ENCODE peak calls at places on chromosomes 2 and 18, in ten cellular contexts. R is NCI-H446 treated with DMSO at 0.1 percent for 48 hours; H is SW480; Y is ovary; G is activated effector memory CD4-positive, alpha-beta T cell treated with Interleukin-2 at 50 U/mL for 16 hours; N is astrocyte of the spinal cord; V is GM12892; B is CD4-positive, alpha-beta T cell; Z is nucleus accumbens; O is mucosa of gallbladder. S is an unnamed sample.

GRCh38 chr2:42797281-42797680 is 4.9 kb upstream of the HAAO start:
- DNase-seq in R (no peak), H (no peak), Y (peak), G (no peak), N (no peak), V (no peak), B (no peak), Z (no peak), O (no peak), S (no peak)

GRCh38 chr18:59516356-59517155 is 157.5 kb upstream of the LMAN1 start:
- DNase-seq in R (no peak), H (peak), Y (peak), G (no peak), N (peak), V (no peak), B (no peak), Z (no peak), O (peak), S (peak)

GRCh38 chr2:196971574-196972279 is 45.2 kb upstream of the PGAP1 start:
- DNase-seq in R (no peak), H (no peak), Y (no peak), G (no peak), N (no peak), V (no peak), B (no peak), Z (no peak), O (no peak), S (no peak)

GRCh38 chr2:196980498-196980897 is 54.0 kb upstream of the PGAP1 start:
- DNase-seq in R (peak), H (no peak), Y (no peak), G (no peak), N (no peak), V (no peak), B (no peak), Z (no peak), O (no peak), S (no peak)

GRCh38 chr2:219335373-219335786 is 2.8 kb upstream of the RESP18 start:
- DNase-seq in R (no peak), H (no peak), Y (no peak), G (no peak), N (no peak), V (no peak), B (no peak), Z (no peak), O (no peak), S (no peak)

GRCh38 chr2:163302141-163302540 is 433.7 kb downstream of the FIGN start:
- DNase-seq in R (no peak), H (no peak), Y (no peak), G (no peak), N (no peak), V (no peak), B (no peak), Z (no peak), O (no peak), S (no peak)

GRCh38 chr18:48230459-48231113 is 178.6 kb downstream of the ZBTB7C start:
- DNase-seq in R (no peak), H (peak), Y (no peak), G (no peak), N (peak), V (peak), B (no peak), Z (no peak), O (peak), S (peak)

GRCh38 chr2:3603536-3604206 is 8.8 kb downstream of the COLEC11 start:
- DNase-seq in R (no peak), H (no peak), Y (peak), G (no peak), N (no peak), V (no peak), B (no peak), Z (no peak), O (no peak), S (no peak)

GRCh38 chr2:208657468-208657867 is 250.9 kb downstream of the PTH2R start:
- DNase-seq in R (no peak), H (peak), Y (no peak), G (no peak), N (no peak), V (no peak), B (no peak), Z (no peak), O (no peak), S (peak)

GRCh38 chr2:41886757-41887156 is 161.1 kb upstream of the PKDCC start:
- DNase-seq in R (no peak), H (no peak), Y (no peak), G (no peak), N (no peak), V (no peak), B (no peak), Z (no peak), O (no peak), S (no peak)

GRCh38 chr2:185531721-185532120 is 206.9 kb upstream of the FSIP2 start:
- DNase-seq in R (no peak), H (no peak), Y (no peak), G (no peak), N (no peak), V (no peak), B (no peak), Z (no peak), O (no peak), S (no peak)

GRCh38 chr2:149200109-149200520 is 130.3 kb upstream of the LYPD6 start:
- DNase-seq in R (peak), H (no peak), Y (no peak), G (no peak), N (no peak), V (no peak), B (no peak), Z (no peak), O (no peak), S (no peak)

GRCh38 chr2:27955762-27956161 is 65.2 kb downstream of the BABAM2 start:
- DNase-seq in R (no peak), H (no peak), Y (no peak), G (no peak), N (no peak), V (no peak), B (no peak), Z (no peak), O (no peak), S (no peak)

GRCh38 chr2:100197643-100198153 is 55.3 kb upstream of the AFF3 start:
- DNase-seq in R (no peak), H (no peak), Y (peak), G (no peak), N (peak), V (no peak), B (no peak), Z (no peak), O (peak), S (peak)

GRCh38 chr2:156333951-156334495 is 1.5 kb upstream of the NR4A2 start:
- DNase-seq in R (peak), H (peak), Y (peak), G (peak), N (no peak), V (no peak), B (no peak), Z (no peak), O (peak), S (peak)

GRCh38 chr2:226337941-226338605 is 461.5 kb downstream of the IRS1 start:
- DNase-seq in R (no peak), H (no peak), Y (no peak), G (no peak), N (no peak), V (no peak), B (no peak), Z (no peak), O (no peak), S (no peak)

GRCh38 chr2:220756653-220757052 is 815.5 kb downstream of the EPHA4 start:
- DNase-seq in R (no peak), H (peak), Y (no peak), G (no peak), N (no peak), V (no peak), B (no peak), Z (no peak), O (no peak), S (no peak)

GRCh38 chr2:228401065-228401912 is 219.8 kb upstream of the SPHKAP start:
- DNase-seq in R (no peak), H (no peak), Y (no peak), G (no peak), N (no peak), V (no peak), B (no peak), Z (no peak), O (no peak), S (no peak)

GRCh38 chr2:80126596-80127189 is 177.9 kb downstream of the LRRTM1 start:
- DNase-seq in R (no peak), H (no peak), Y (no peak), G (no peak), N (peak), V (no peak), B (no peak), Z (no peak), O (no peak), S (no peak)

GRCh38 chr2:143615617-143616016 is 486.4 kb downstream of the ARHGAP15 start:
- DNase-seq in R (no peak), H (no peak), Y (no peak), G (no peak), N (no peak), V (no peak), B (no peak), Z (no peak), O (no peak), S (peak)

GRCh38 chr2:233234264-233234663 is 17.2 kb upstream of the ATG16L1 start:
- DNase-seq in R (no peak), H (no peak), Y (no peak), G (no peak), N (no peak), V (no peak), B (no peak), Z (no peak), O (no peak), S (no peak)

GRCh38 chr2:32838418-32838817 is 108.3 kb upstream of the LTBP1 start:
- DNase-seq in R (no peak), H (no peak), Y (no peak), G (no peak), N (no peak), V (no peak), B (no peak), Z (no peak), O (no peak), S (no peak)

GRCh38 chr2:223725494-223725893 is 111.9 kb downstream of the AP1S3 start:
- DNase-seq in R (peak), H (peak), Y (peak), G (no peak), N (peak), V (no peak), B (no peak), Z (peak), O (peak), S (peak)

GRCh38 chr2:9652898-9653479 is 22.2 kb upstream of the YWHAQ start:
- DNase-seq in R (no peak), H (no peak), Y (no peak), G (no peak), N (no peak), V (no peak), B (no peak), Z (no peak), O (no peak), S (no peak)

GRCh38 chr2:25253153-25253617 is 84.8 kb upstream of the POMC start:
- DNase-seq in R (no peak), H (no peak), Y (no peak), G (no peak), N (no peak), V (no peak), B (no peak), Z (no peak), O (no peak), S (no peak)

GRCh38 chr2:10228611-10229365 is 73.9 kb upstream of the HPCAL1 start:
- DNase-seq in R (no peak), H (no peak), Y (no peak), G (no peak), N (no peak), V (no peak), B (no peak), Z (no peak), O (peak), S (no peak)

GRCh38 chr2:47607315-47608061 is 175.5 kb upstream of the MSH6 start:
- DNase-seq in R (no peak), H (no peak), Y (no peak), G (no peak), N (no peak), V (no peak), B (no peak), Z (no peak), O (no peak), S (no peak)

GRCh38 chr2:179646173-179646762 is 215.1 kb downstream of the ZNF385B start:
- DNase-seq in R (no peak), H (no peak), Y (no peak), G (no peak), N (no peak), V (no peak), B (no peak), Z (no peak), O (no peak), S (no peak)

GRCh38 chr2:44169155-44169898 is 652 bp downstream of the PPM1B start:
- DNase-seq in R (no peak), H (peak), Y (no peak), G (peak), N (peak), V (peak), B (peak), Z (peak), O (peak), S (peak)

GRCh38 chr2:95347681-95348608 is 50.8 kb downstream of the KCNIP3 start:
- DNase-seq in R (no peak), H (no peak), Y (no peak), G (no peak), N (no peak), V (no peak), B (no peak), Z (no peak), O (no peak), S (no peak)

GRCh38 chr18:78902795-78903435 is 76.7 kb upstream of the SALL3 start:
- DNase-seq in R (no peak), H (no peak), Y (no peak), G (no peak), N (no peak), V (no peak), B (no peak), Z (no peak), O (no peak), S (no peak)

GRCh38 chr2:156537147-156537546 is 101.0 kb downstream of the GPD2 start:
- DNase-seq in R (no peak), H (no peak), Y (no peak), G (no peak), N (peak), V (no peak), B (no peak), Z (no peak), O (no peak), S (no peak)

GRCh38 chr2:166328147-166328546 is 47.6 kb downstream of the SCN9A start:
- DNase-seq in R (no peak), H (no peak), Y (no peak), G (no peak), N (no peak), V (no peak), B (no peak), Z (no peak), O (no peak), S (no peak)

GRCh38 chr2:232362174-232362913 is 16.2 kb upstream of the ALPP start:
- DNase-seq in R (no peak), H (no peak), Y (no peak), G (no peak), N (no peak), V (no peak), B (no peak), Z (no peak), O (no peak), S (no peak)

GRCh38 chr18:22032392-22032961 is 136.9 kb upstream of the GATA6 start:
- DNase-seq in R (no peak), H (peak), Y (no peak), G (no peak), N (peak), V (no peak), B (no peak), Z (no peak), O (peak), S (no peak)

GRCh38 chr18:45890606-45891005 is 65.1 kb downstream of the SIGLEC15 start:
- DNase-seq in R (no peak), H (no peak), Y (no peak), G (no peak), N (no peak), V (no peak), B (no peak), Z (no peak), O (no peak), S (no peak)

GRCh38 chr2:112138143-112139032 is at the start of gene FBLN7:
- DNase-seq in R (no peak), H (peak), Y (no peak), G (no peak), N (no peak), V (no peak), B (no peak), Z (no peak), O (no peak), S (no peak)

GRCh38 chr2:198375073-198375430 is 570.7 kb downstream of the PLCL1 start:
- DNase-seq in R (no peak), H (no peak), Y (no peak), G (no peak), N (no peak), V (no peak), B (no peak), Z (no peak), O (no peak), S (no peak)

S was measured in foreskin melanocyte.